ENCODE peak calls at places on chromosome 6, in seven cellular contexts. V, P, I, B, O, W and S are unnamed samples.

GRCh38 chr6:105164418-105164817 is 15.4 kb downstream of the POPDC3 start:
- DNase-seq in O (no peak), V (no peak), W (no peak), P (peak), B (no peak), I (no peak), S (no peak)

GRCh38 chr6:41199427-41200246 is 1.3 kb downstream of the TREML2 start:
- DNase-seq in V (peak), O (no peak), W (no peak), I (no peak), B (no peak), P (no peak), S (no peak)

GRCh38 chr6:153511896-153512496 is 380.9 kb upstream of the RGS17 start:
- DNase-seq in B (peak), I (no peak), O (peak), P (peak), W (peak), V (no peak), S (peak)

GRCh38 chr6:148983366-148983765 is 236.5 kb downstream of the UST start:
- DNase-seq in P (no peak), O (no peak), W (no peak), B (no peak), V (no peak), I (no peak), S (no peak)

GRCh38 chr6:88179692-88180091 is 13.5 kb upstream of the CNR1 start:
- DNase-seq in W (no peak), V (peak), O (no peak), I (no peak), B (no peak), P (no peak), S (no peak)

GRCh38 chr6:163308629-163309276 is 105.8 kb upstream of the QKI start:
- DNase-seq in I (no peak), P (no peak), W (no peak), O (no peak), V (no peak), B (peak), S (no peak)

GRCh38 chr6:40585661-40586269 is 1.4 kb downstream of the LRFN2 start:
- DNase-seq in W (no peak), P (peak), O (no peak), I (no peak), V (no peak), B (no peak), S (peak)

GRCh38 chr6:15628499-15629131 is 34.2 kb downstream of the DTNBP1 start:
- DNase-seq in B (no peak), W (no peak), O (no peak), P (no peak), V (no peak), I (no peak), S (no peak)

GRCh38 chr6:39225946-39226437 is 3.3 kb downstream of the KCNK5 start:
- DNase-seq in O (no peak), W (no peak), P (no peak), I (no peak), V (peak), B (peak), S (no peak)

DNA sequence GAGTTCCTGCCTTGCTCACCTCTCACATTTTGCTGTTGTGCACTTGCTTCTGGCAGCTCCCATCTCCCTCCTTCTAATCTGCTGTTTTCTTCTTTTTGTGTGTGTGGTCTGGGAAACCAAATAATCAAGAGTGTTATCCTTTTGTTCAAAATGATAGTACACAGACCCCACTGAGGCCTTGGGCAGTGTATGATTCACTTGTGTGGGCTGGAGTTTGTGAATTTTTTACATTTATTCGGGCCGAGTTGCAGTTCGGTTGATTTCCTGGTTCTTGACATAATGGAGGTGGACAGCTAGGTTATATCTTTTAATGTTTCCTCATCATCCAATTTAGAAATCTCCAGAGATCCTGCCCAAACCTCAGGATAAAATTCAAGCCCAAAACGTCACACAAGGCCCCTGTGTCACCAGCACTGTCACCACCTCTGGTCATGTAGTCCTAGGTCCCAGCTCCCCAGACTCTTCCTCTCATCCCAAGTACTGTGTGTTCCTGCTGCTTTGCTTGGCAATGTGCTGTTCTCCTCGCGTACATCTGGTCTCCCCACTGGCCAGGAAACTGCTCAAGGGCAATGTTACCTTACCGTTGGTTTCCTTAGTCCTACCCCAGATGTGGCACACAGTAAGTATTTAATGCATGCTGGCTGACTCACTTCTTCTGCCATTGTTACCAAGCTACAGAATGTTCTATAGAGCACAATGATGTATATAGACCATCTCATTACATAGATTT is 55.7 kb upstream of the PHACTR2 start:
- DNase-seq in O (no peak), V (no peak), P (no peak), I (no peak), B (no peak), W (no peak), S (no peak)
- TF ChIP-seq JUND in O (no peak), V (no peak), P (peak), I (no peak), B (no peak), W (no peak), S (no peak)

DNA sequence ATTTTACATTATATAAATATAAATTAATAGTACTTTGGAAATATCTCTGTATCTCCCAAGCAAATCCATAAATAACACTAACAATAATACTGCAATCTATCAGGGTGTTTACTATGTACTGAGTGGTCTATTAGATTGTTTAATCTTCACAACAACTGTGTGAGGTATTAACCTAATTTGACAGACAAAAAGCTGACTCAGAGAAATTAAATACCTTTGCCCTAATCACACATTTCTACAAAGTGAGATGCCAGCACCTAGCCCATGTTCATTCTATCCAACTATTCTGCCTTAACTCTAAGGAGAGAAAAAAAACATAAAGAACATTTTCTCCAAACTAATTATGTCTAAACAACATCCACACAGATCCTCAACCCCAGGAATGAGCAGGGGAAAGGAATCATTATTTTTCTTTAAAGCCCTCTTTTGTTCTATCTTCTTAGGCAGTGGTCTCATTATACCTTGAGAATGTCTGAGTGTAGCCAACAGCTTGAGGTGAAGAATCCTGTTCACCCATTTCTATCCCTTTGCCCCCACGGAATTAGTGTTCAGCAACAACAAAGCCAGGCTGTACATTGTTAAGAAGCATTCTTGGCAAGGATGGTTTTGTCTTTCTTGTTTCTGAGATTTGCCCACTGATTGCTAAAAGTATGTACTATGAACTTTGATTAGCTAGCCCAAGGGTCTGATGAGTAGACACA is 42.7 kb downstream of the PRL start:
- DNase-seq in B (no peak), P (no peak), O (no peak), W (no peak), V (no peak), I (no peak), S (no peak)
- TF ChIP-seq JUND in B (no peak), P (no peak), O (no peak), W (no peak), V (no peak), I (no peak), S (no peak)

GRCh38 chr6:167668754-167669552 is 157.8 kb upstream of the AFDN start:
- DNase-seq in B (no peak), W (no peak), I (no peak), P (no peak), O (no peak), V (no peak), S (no peak)

GRCh38 chr6:167667204-167668018 is 159.3 kb upstream of the AFDN start:
- DNase-seq in B (no peak), I (no peak), W (no peak), P (no peak), O (no peak), V (no peak), S (no peak)

GRCh38 chr6:167669553-167669849 is 157.2 kb upstream of the AFDN start:
- DNase-seq in O (no peak), B (no peak), P (no peak), W (no peak), V (no peak), I (no peak), S (no peak)

GRCh38 chr6:167666571-167667203 is 160.0 kb upstream of the AFDN start:
- DNase-seq in I (no peak), W (no peak), P (no peak), V (no peak), B (no peak), O (no peak), S (no peak)

GRCh38 chr6:167668019-167668753 is 158.5 kb upstream of the AFDN start:
- DNase-seq in I (no peak), O (no peak), B (no peak), V (no peak), P (no peak), W (peak), S (no peak)
- TF ChIP-seq JUND in I (no peak), O (no peak), B (no peak), V (no peak), P (no peak), W (peak), S (no peak)

GRCh38 chr6:79028641-79029314 is 49.3 kb downstream of the PHIP start:
- DNase-seq in W (no peak), V (no peak), O (no peak), B (no peak), P (no peak), I (no peak), S (no peak)
- TF ChIP-seq JUND in W (no peak), V (no peak), O (no peak), B (no peak), P (no peak), I (no peak), S (no peak)

DNA sequence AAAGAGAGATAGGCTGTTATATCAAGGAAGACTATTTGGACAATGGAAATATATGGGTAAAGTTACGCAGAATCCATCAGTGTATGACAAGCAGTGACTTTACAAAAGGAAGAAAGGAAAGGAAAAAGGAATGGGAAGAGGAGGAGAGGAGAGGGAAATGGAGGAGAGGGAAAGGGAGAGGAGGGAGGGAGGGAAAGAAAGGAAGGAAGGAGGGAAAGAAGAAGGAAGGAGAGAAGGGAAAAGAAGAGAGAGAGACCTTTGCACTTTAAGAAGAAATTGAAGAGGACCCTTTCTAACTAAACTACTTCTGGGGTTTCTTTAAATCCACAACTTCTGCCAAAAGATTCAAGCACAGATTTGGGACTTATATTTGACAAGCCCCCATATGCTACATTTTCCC is 120.8 kb upstream of the RAB32 start:
- DNase-seq in W (no peak), P (no peak), I (no peak), B (no peak), V (no peak), O (no peak), S (no peak)
- TF ChIP-seq JUND in W (no peak), P (no peak), I (no peak), B (no peak), V (no peak), O (no peak), S (no peak)

GRCh38 chr6:25301358-25301757 is 22.2 kb downstream of the CARMIL1 start:
- DNase-seq in O (no peak), V (no peak), B (no peak), P (no peak), W (no peak), I (no peak), S (no peak)
- TF ChIP-seq JUND in O (no peak), V (no peak), B (no peak), P (no peak), W (no peak), I (no peak), S (no peak)

GRCh38 chr6:14366880-14367279 is 249.3 kb downstream of the CD83 start:
- DNase-seq in V (no peak), I (no peak), P (no peak), W (no peak), O (no peak), B (no peak), S (no peak)

GRCh38 chr6:14361956-14362587 is 244.5 kb downstream of the CD83 start:
- DNase-seq in P (no peak), I (no peak), V (no peak), W (no peak), B (no peak), O (no peak), S (no peak)

GRCh38 chr6:14367296-14367695 is 249.7 kb downstream of the CD83 start:
- DNase-seq in P (no peak), W (no peak), I (no peak), O (no peak), B (no peak), V (no peak), S (no peak)

GRCh38 chr6:14366315-14366714 is 248.7 kb downstream of the CD83 start:
- DNase-seq in I (no peak), B (no peak), V (no peak), W (no peak), P (no peak), O (no peak), S (no peak)

DNA sequence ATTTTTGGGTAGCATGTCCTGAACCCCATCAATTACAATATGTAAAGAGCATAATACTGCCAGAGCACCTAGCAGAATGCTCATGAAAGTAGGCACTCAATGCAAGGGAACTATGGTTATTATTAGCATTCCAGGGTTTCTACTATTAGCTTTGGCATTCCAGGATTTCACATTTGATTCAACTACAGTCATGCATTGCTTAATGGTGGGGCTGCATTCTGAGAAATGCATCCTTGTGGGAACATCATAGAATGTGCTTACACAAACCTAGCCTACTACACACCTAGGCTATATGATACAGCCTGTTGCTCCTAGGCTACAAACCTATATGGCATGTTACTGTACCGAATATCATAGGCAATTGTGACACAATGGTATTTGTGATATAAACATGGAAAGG is 247.8 kb downstream of the CD83 start:
- DNase-seq in W (no peak), B (no peak), V (no peak), O (no peak), P (no peak), I (no peak), S (no peak)
- TF ChIP-seq JUND in W (no peak), B (no peak), V (no peak), O (no peak), P (no peak), I (no peak), S (no peak)